ENCODE peak calls at places on chromosomes 7 and 10, in seven cellular contexts. L is H9, A is neuronal stem cell, B is IMR-90, S is H1, W is mesendoderm, J is trophoblast cell. F is an unnamed sample.

GRCh38 chr7:135745702-135746312 is 2.8 kb downstream of the FAM180A start:
- DNase-seq in L (no peak), B (peak), A (no peak), S (no peak), W (no peak), J (no peak), F (peak)

GRCh38 chr10:49662169-49662830 is 17.2 kb upstream of the C10orf53 start:
- DNase-seq in S (no peak), J (no peak), A (no peak), W (no peak), L (no peak), B (no peak), F (no peak)

GRCh38 chr10:77147871-77148270 is 489.7 kb downstream of the KCNMA1 start:
- DNase-seq in J (no peak), W (no peak), A (no peak), B (no peak), S (no peak), L (no peak), F (no peak)

GRCh38 chr7:12943781-12944180 is 256.3 kb downstream of the ARL4A start:
- DNase-seq in W (peak), A (no peak), S (no peak), J (peak), B (no peak), L (no peak), F (no peak)

GRCh38 chr7:142711722-142712616 is 37.3 kb upstream of the PRSS1 start:
- DNase-seq in B (peak), A (no peak), J (peak), W (peak), S (no peak), L (no peak), F (peak)

GRCh38 chr7:12923971-12924370 is 236.5 kb downstream of the ARL4A start:
- DNase-seq in A (no peak), L (no peak), W (peak), J (peak), B (peak), S (no peak), F (no peak)

GRCh38 chr7:145497911-145498525 is 618.6 kb upstream of the CNTNAP2 start:
- DNase-seq in J (no peak), A (no peak), B (no peak), L (no peak), W (no peak), S (no peak), F (no peak)

GRCh38 chr10:7567896-7568295 is 98.9 kb downstream of the ITIH5 start:
- DNase-seq in W (no peak), B (no peak), L (no peak), A (no peak), S (no peak), J (no peak), F (no peak)

GRCh38 chr7:158614695-158615094 is 27.1 kb upstream of the PTPRN2 start:
- DNase-seq in W (no peak), J (peak), B (peak), A (no peak), L (no peak), S (no peak), F (peak)

GRCh38 chr7:113705439-113705838 is 213.4 kb downstream of the PPP1R3A start:
- DNase-seq in S (no peak), B (no peak), W (no peak), L (no peak), J (no peak), A (no peak), F (no peak)

GRCh38 chr10:61302124-61302523 is 151.1 kb downstream of the TMEM26 start:
- DNase-seq in B (peak), L (no peak), W (no peak), A (no peak), S (no peak), J (no peak), F (no peak)

GRCh38 chr7:10632707-10633106 is 341.0 kb upstream of the PHF14 start:
- DNase-seq in J (peak), A (no peak), L (no peak), W (peak), S (no peak), B (no peak), F (no peak)

GRCh38 chr7:93575555-93576397 is 1.3 kb upstream of the CALCR start:
- DNase-seq in A (no peak), W (peak), J (peak), L (peak), S (peak), B (no peak), F (no peak)

GRCh38 chr7:88226886-88227516 is 7.2 kb upstream of the SRI start:
- DNase-seq in S (no peak), J (peak), W (peak), L (no peak), B (peak), A (no peak), F (peak)

GRCh38 chr7:99766484-99767099 is 17.4 kb downstream of the CYP3A4 start:
- DNase-seq in W (no peak), B (no peak), A (no peak), J (no peak), L (no peak), S (no peak), F (no peak)

GRCh38 chr7:45087301-45088145 is 1.2 kb downstream of the NACAD start:
- DNase-seq in J (no peak), W (no peak), A (no peak), B (no peak), L (no peak), S (no peak), F (no peak)

GRCh38 chr7:537911-538634 is 18.4 kb upstream of the PDGFA start:
- DNase-seq in L (peak), J (peak), A (no peak), W (peak), B (peak), S (no peak), F (peak)

GRCh38 chr7:6476596-6477374 is 29.0 kb upstream of the DAGLB start:
- DNase-seq in S (no peak), J (no peak), A (no peak), L (no peak), W (no peak), B (no peak), F (no peak)

GRCh38 chr7:112331495-112331894 is 118.8 kb upstream of the IFRD1 start:
- DNase-seq in B (no peak), S (no peak), J (no peak), L (no peak), A (no peak), W (peak), F (no peak)

GRCh38 chr10:133476641-133476990 is 22.9 kb downstream of the SCART1 start:
- DNase-seq in A (no peak), S (no peak), L (no peak), J (no peak), W (no peak), B (no peak), F (no peak)

GRCh38 chr10:127563718-127564553 is 14.8 kb downstream of the NPS start:
- DNase-seq in B (no peak), A (no peak), J (peak), S (peak), L (peak), W (peak), F (no peak)

GRCh38 chr7:130920122-130920521 is 186.1 kb upstream of the KLF14 start:
- DNase-seq in J (no peak), A (no peak), S (peak), L (no peak), B (peak), W (no peak), F (no peak)

GRCh38 chr10:95429639-95430038 is 131.5 kb downstream of the SORBS1 start:
- DNase-seq in S (no peak), B (no peak), W (no peak), J (peak), L (no peak), A (no peak), F (no peak)

GRCh38 chr10:70379581-70380176 is 2.7 kb downstream of the LRRC20 start:
- DNase-seq in L (peak), S (peak), B (no peak), W (peak), A (no peak), J (peak), F (no peak)

GRCh38 chr10:101380353-101381017 is 26.5 kb downstream of the BTRC start:
- DNase-seq in J (peak), A (no peak), B (no peak), S (no peak), W (no peak), L (no peak), F (no peak)

GRCh38 chr10:72254891-72255568 is 18.7 kb upstream of the DDIT4 start:
- DNase-seq in W (peak), J (no peak), A (peak), B (peak), L (peak), S (peak), F (peak)

GRCh38 chr7:92244803-92245486 is 769 bp downstream of the KRIT1 start:
- DNase-seq in L (no peak), A (peak), B (peak), S (no peak), W (no peak), J (no peak), F (peak)

GRCh38 chr7:79352323-79352722 is 101.1 kb downstream of the MAGI2 start:
- DNase-seq in J (no peak), S (no peak), B (peak), W (no peak), L (no peak), A (no peak), F (peak)

GRCh38 chr10:62938672-62939071 is 122.5 kb upstream of the EGR2 start:
- DNase-seq in S (no peak), L (no peak), B (no peak), A (no peak), W (no peak), J (no peak), F (no peak)

GRCh38 chr7:131467788-131468187 is 88.6 kb downstream of the PODXL start:
- DNase-seq in L (no peak), J (no peak), S (no peak), B (no peak), W (no peak), A (no peak), F (no peak)

GRCh38 chr7:98687331-98687863 is 70.3 kb downstream of the NPTX2 start:
- DNase-seq in S (no peak), L (no peak), J (no peak), B (no peak), A (no peak), W (no peak), F (no peak)

GRCh38 chr10:14904316-14904732 is 25.7 kb downstream of the SUV39H2 start:
- DNase-seq in B (peak), S (no peak), J (peak), W (peak), A (no peak), L (no peak), F (peak)

GRCh38 chr7:139738101-139738489 is 39.7 kb downstream of the HIPK2 start:
- DNase-seq in W (no peak), B (peak), A (no peak), J (no peak), S (no peak), L (no peak), F (peak)

GRCh38 chr10:115402690-115403089 is 309.5 kb downstream of the ATRNL1 start:
- DNase-seq in J (no peak), A (no peak), S (no peak), L (no peak), B (peak), W (no peak), F (peak)

GRCh38 chr7:130338233-130338632 is 6.4 kb upstream of the CPA5 start:
- DNase-seq in W (no peak), J (no peak), B (no peak), S (no peak), A (no peak), L (no peak), F (no peak)

GRCh38 chr10:125778556-125778955 is 2.9 kb upstream of the MMP21 start:
- DNase-seq in L (no peak), A (no peak), S (peak), B (no peak), J (no peak), W (no peak), F (no peak)

GRCh38 chr10:125774581-125775191 is 935 bp downstream of the MMP21 start:
- DNase-seq in S (no peak), A (no peak), W (no peak), B (no peak), J (no peak), L (no peak), F (no peak)

GRCh38 chr10:125779403-125780327 is 4.0 kb upstream of the MMP21 start:
- DNase-seq in J (no peak), A (no peak), W (no peak), B (no peak), S (peak), L (no peak), F (no peak)

GRCh38 chr10:125775491-125776106 is at the start of gene MMP21:
- DNase-seq in S (no peak), A (no peak), W (no peak), J (no peak), L (no peak), B (no peak), F (no peak)

DNA sequence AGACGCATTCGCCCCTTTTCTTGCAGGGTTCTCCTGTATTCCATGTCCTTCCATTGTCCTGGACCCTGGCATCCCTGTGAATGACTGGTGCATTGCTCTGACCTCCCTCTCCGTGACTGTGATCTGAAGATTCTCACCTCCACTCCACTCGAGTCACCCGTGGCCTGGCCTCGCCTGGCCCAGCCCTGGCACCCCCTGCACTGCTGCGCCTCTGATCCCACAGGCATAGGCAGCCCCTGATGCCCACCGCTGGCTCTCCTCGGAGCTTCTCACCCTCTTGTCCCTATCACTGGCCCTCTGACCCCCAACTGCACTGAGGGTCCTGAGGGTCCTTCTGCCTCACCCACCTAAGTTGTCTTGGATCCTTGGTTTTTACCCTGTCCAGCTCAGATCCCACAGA is 2.2 kb upstream of the MMP21 start:
- DNase-seq in J (no peak), A (no peak), S (no peak), W (no peak), B (no peak), L (no peak), F (no peak)
- H2BK120ac ChIP-seq in J (no peak), A (no peak), S (no peak), W (no peak), B (no peak), L (no peak), F (no peak)

DNA sequence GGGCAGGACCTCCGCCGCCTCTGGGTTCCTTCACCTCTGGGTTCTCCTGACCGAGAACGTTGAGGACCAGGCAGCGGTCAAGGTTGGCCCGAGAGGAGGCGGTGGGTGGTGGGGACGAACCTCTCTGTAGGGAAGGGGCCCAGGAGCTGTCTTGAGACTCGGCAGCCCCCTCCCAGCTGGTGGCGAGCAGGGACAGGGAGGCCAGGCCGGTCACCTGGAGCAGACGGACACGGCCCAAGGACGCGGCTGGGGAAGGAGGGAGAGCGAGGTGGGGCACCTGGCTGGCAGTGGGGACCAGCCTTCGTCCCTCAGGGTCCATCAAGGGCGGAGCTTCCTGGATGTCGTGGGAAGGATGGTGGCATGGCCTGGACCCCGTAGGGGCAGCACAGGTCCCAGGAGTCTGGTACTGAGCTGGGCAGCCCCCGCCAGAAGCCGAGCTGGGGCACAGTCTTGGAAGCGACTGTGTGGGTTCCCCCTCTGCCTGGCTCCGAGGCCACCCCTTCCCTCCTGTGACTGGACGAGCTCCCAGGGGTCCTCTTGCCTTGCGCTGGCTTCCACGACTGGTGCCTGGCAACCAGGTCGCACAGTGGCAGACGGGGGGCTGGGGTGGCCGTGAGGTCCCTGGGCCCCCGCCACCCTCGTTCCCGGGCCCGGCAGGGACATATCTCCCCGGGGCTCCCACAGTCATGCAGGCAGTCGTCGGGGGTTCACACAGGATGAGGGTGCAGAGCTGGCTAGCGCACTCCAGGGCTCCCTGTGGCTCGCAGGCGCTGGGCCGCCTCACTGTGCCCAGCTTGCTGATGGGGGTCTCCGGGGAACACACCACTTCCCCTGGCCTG is 89.9 kb downstream of the DNAJB6 start:
- DNase-seq in J (no peak), B (no peak), A (no peak), L (no peak), W (no peak), S (peak), F (no peak)
- H2BK120ac ChIP-seq in J (no peak), B (no peak), A (no peak), L (no peak), W (no peak), S (no peak), F (no peak)

GRCh38 chr10:28891058-28891713 is 213.9 kb downstream of the BAMBI start:
- DNase-seq in J (peak), A (no peak), L (no peak), S (no peak), B (no peak), W (no peak), F (no peak)
- H2BK120ac ChIP-seq in J (no peak), A (no peak), L (no peak), S (no peak), B (no peak), W (no peak), F (no peak)

GRCh38 chr7:137717045-137717444 is 129.7 kb downstream of the DGKI start:
- DNase-seq in W (no peak), A (no peak), J (no peak), B (no peak), L (no peak), S (no peak), F (no peak)
- H2BK120ac ChIP-seq in W (no peak), A (no peak), J (no peak), B (no peak), L (no peak), S (no peak), F (no peak)

GRCh38 chr10:112369495-112370423 is 4.2 kb upstream of the ACSL5 start:
- DNase-seq in S (no peak), B (no peak), J (no peak), W (no peak), L (peak), A (no peak), F (no peak)

GRCh38 chr10:112365451-112365850 is 8.5 kb upstream of the ACSL5 start:
- DNase-seq in B (no peak), S (no peak), W (no peak), A (no peak), J (peak), L (no peak), F (no peak)

GRCh38 chr10:112365014-112365432 is 8.9 kb upstream of the ACSL5 start:
- DNase-seq in B (no peak), L (no peak), S (no peak), A (no peak), J (peak), W (no peak), F (no peak)

GRCh38 chr10:112367516-112367915 is 6.4 kb upstream of the ACSL5 start:
- DNase-seq in L (peak), B (no peak), J (no peak), A (no peak), S (no peak), W (no peak), F (no peak)

DNA sequence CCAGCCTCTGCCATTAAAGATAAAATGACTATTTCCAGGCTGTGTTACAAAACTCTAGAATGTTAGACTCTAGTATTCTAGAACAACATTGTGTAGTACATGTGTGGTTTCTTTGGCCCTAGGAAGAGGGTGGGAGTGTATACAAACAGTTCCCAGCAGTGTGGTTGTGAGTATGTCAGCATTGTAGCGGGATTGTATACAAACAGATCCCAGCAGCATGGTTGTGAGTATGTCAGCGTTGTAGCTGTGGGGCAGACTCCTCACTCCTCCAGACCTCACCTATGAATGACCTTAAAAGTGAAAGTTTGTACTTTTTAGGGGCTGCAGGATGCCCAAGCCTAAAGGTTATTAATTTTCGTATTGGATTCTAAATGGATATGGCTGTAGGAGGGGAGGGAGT is 6.9 kb upstream of the ACSL5 start:
- DNase-seq in A (no peak), L (peak), J (no peak), S (no peak), B (no peak), W (no peak), F (peak)
- H2BK120ac ChIP-seq in A (no peak), L (no peak), J (no peak), S (no peak), B (no peak), W (no peak), F (no peak)

GRCh38 chr10:130882911-130883310 is 428.6 kb downstream of the TCERG1L start:
- DNase-seq in S (no peak), J (no peak), B (no peak), L (no peak), A (no peak), W (no peak), F (no peak)

GRCh38 chr10:130888493-130888892 is 423.0 kb downstream of the TCERG1L start:
- DNase-seq in A (no peak), L (no peak), J (no peak), S (no peak), B (no peak), W (no peak), F (no peak)

GRCh38 chr10:130884456-130884855 is 427.1 kb downstream of the TCERG1L start:
- DNase-seq in S (no peak), A (no peak), J (no peak), B (no peak), W (no peak), L (no peak), F (no peak)

GRCh38 chr10:130889240-130889639 is 422.3 kb downstream of the TCERG1L start:
- DNase-seq in B (no peak), L (no peak), S (no peak), W (no peak), J (no peak), A (no peak), F (no peak)

DNA sequence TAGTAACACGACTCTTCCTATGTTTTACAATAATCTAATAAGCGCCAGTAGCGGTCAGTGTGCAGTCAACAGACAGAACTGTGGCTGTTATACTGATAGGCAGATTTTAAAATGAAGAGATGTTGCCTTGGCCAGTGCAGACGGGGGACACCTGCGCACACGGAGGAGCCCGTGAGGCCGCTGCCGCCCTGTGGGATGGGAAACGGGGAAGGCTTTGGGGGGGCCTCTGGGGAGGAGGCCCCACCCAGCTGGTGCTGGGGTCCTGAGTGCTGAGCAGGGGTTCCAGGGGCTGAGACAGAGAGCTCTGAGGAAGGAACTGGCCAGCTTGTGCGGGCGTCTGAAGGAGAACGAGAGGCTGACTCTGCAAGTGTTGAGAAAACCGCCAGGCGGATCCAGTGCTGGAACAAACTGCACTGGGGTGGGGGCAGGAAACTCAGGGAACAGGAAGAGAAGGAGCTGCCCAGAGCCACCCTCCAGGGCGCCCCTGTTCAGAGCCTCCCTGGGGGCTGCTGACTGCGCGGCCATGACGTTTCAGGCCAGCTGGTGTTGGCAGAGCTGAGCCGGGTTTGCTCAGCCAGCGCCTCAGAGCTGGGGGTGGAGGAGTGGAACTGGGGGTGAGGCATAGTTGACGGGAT is 426.4 kb downstream of the TCERG1L start:
- DNase-seq in B (no peak), S (no peak), J (no peak), W (no peak), A (no peak), L (no peak), F (no peak)
- H2BK120ac ChIP-seq in B (no peak), S (no peak), J (no peak), W (no peak), A (no peak), L (no peak), F (no peak)

GRCh38 chr7:30877993-30878392 is 33.7 kb upstream of the AQP1 start:
- DNase-seq in S (no peak), J (no peak), B (no peak), W (no peak), L (no peak), A (no peak), F (no peak)
- H2BK120ac ChIP-seq in S (no peak), J (no peak), B (no peak), W (no peak), L (no peak), A (peak), F (no peak)